ENCODE peak calls at places on chromosomes 6 and 20, in five cellular contexts. One of them, this sample, is unnamed.
A peak's percentile ranks its signal among the peaks of the same experiment; 100 is the strongest.

GRCh38 chr20:38021373-38021772 is 11.9 kb downstream of the TTI1 start:
- ATAC-seq in K562: no peak
- ATAC-seq in body of pancreas: no peak
- ATAC-seq in A549: no peak
- ATAC-seq in heart right ventricle: no peak
- ATAC-seq in this sample: no peak

GRCh38 chr20:31711416-31712111 is 11.1 kb downstream of the BCL2L1 start:
- ATAC-seq in K562: no peak
- ATAC-seq in body of pancreas: peak; percentile 10
- ATAC-seq in A549: no peak
- ATAC-seq in heart right ventricle: no peak
- ATAC-seq in this sample: no peak

GRCh38 chr6:167799033-167799933 is 27.4 kb upstream of the AFDN start:
- ATAC-seq in K562: peak; percentile 55
- ATAC-seq in body of pancreas: peak; percentile 70
- ATAC-seq in A549: no peak
- ATAC-seq in heart right ventricle: no peak
- ATAC-seq in this sample: no peak

GRCh38 chr6:28632326-28632851 is 106.7 kb downstream of the GPX5 start:
- ATAC-seq in K562: no peak
- ATAC-seq in body of pancreas: no peak
- ATAC-seq in A549: no peak
- ATAC-seq in heart right ventricle: no peak
- ATAC-seq in this sample: no peak

GRCh38 chr6:82013561-82014275 is 233.8 kb downstream of the IBTK start:
- ATAC-seq in K562: no peak
- ATAC-seq in body of pancreas: peak; percentile 51
- ATAC-seq in A549: no peak
- ATAC-seq in heart right ventricle: peak; percentile 93
- ATAC-seq in this sample: peak; percentile 77

GRCh38 chr20:41047975-41048305 is 19.3 kb downstream of the TOP1 start:
- ATAC-seq in K562: peak; percentile 27
- ATAC-seq in body of pancreas: peak; percentile 60
- ATAC-seq in A549: no peak
- ATAC-seq in heart right ventricle: peak; percentile 46
- ATAC-seq in this sample: no peak

GRCh38 chr20:49381558-49382493 is 100.6 kb downstream of the KCNB1 start:
- ATAC-seq in K562: no peak
- ATAC-seq in body of pancreas: peak; percentile 88
- ATAC-seq in A549: no peak
- ATAC-seq in heart right ventricle: peak; percentile 85
- ATAC-seq in this sample: peak; percentile 90

GRCh38 chr6:158835616-158836221 is 16.6 kb upstream of the EZR start:
- ATAC-seq in K562: peak; percentile 99
- ATAC-seq in body of pancreas: peak; percentile 92
- ATAC-seq in A549: no peak
- ATAC-seq in heart right ventricle: peak; percentile 88
- ATAC-seq in this sample: peak; percentile 75

GRCh38 chr20:3021327-3021726 is 22.1 kb upstream of the GNRH2 start:
- ATAC-seq in K562: no peak
- ATAC-seq in body of pancreas: no peak
- ATAC-seq in A549: no peak
- ATAC-seq in heart right ventricle: peak; percentile 20
- ATAC-seq in this sample: no peak

GRCh38 chr20:2168946-2169345 is 67.3 kb downstream of the STK35 start:
- ATAC-seq in K562: no peak
- ATAC-seq in body of pancreas: no peak
- ATAC-seq in A549: no peak
- ATAC-seq in heart right ventricle: no peak
- ATAC-seq in this sample: no peak

GRCh38 chr20:41217422-41217821 is 80.1 kb downstream of the PLCG1 start:
- ATAC-seq in K562: no peak
- ATAC-seq in body of pancreas: no peak
- ATAC-seq in A549: no peak
- ATAC-seq in heart right ventricle: no peak
- ATAC-seq in this sample: no peak

GRCh38 chr20:40706977-40707582 is 18.0 kb upstream of the MAFB start:
- ATAC-seq in K562: peak; percentile 73
- ATAC-seq in body of pancreas: no peak
- ATAC-seq in A549: peak; percentile 96
- ATAC-seq in heart right ventricle: no peak
- ATAC-seq in this sample: no peak

GRCh38 chr20:58891686-58892125 is 39.2 kb downstream of the GNAS start:
- ATAC-seq in K562: no peak
- ATAC-seq in body of pancreas: no peak
- ATAC-seq in A549: peak; percentile 41
- ATAC-seq in heart right ventricle: peak; percentile 0
- ATAC-seq in this sample: no peak

GRCh38 chr20:45341939-45342862 is 6.0 kb downstream of the SDC4 start:
- ATAC-seq in K562: peak; percentile 2
- ATAC-seq in body of pancreas: peak; percentile 57
- ATAC-seq in A549: peak; percentile 10
- ATAC-seq in heart right ventricle: peak; percentile 71
- ATAC-seq in this sample: peak; percentile 58

GRCh38 chr6:36631326-36632046 is 37.3 kb downstream of the SRSF3 start:
- ATAC-seq in K562: no peak
- ATAC-seq in body of pancreas: no peak
- ATAC-seq in A549: no peak
- ATAC-seq in heart right ventricle: no peak
- ATAC-seq in this sample: no peak

GRCh38 chr6:33513213-33513612 is 58.8 kb downstream of the ZBTB9 start:
- ATAC-seq in K562: peak; percentile 18
- ATAC-seq in body of pancreas: no peak
- ATAC-seq in A549: peak; percentile 88
- ATAC-seq in heart right ventricle: no peak
- ATAC-seq in this sample: no peak

GRCh38 chr6:26493258-26493657 is 6.8 kb upstream of the BTN1A1 start:
- ATAC-seq in K562: peak; percentile 95
- ATAC-seq in body of pancreas: no peak
- ATAC-seq in A549: peak; percentile 56
- ATAC-seq in heart right ventricle: no peak
- ATAC-seq in this sample: no peak

GRCh38 chr6:57190140-57190539 is 18.0 kb downstream of the BAG2 start:
- ATAC-seq in K562: peak; percentile 67
- ATAC-seq in body of pancreas: no peak
- ATAC-seq in A549: no peak
- ATAC-seq in heart right ventricle: peak; percentile 46
- ATAC-seq in this sample: no peak

GRCh38 chr6:24901698-24902328 is 33.9 kb downstream of the RIPOR2 start:
- ATAC-seq in K562: no peak
- ATAC-seq in body of pancreas: no peak
- ATAC-seq in A549: no peak
- ATAC-seq in heart right ventricle: no peak
- ATAC-seq in this sample: no peak

GRCh38 chr6:106659859-106660258 is 30.5 kb downstream of the QRSL1 start:
- ATAC-seq in K562: no peak
- ATAC-seq in body of pancreas: no peak
- ATAC-seq in A549: no peak
- ATAC-seq in heart right ventricle: no peak
- ATAC-seq in this sample: no peak

GRCh38 chr6:133820208-133820607 is 68.7 kb upstream of the TCF21 start:
- ATAC-seq in K562: no peak
- ATAC-seq in body of pancreas: no peak
- ATAC-seq in A549: no peak
- ATAC-seq in heart right ventricle: no peak
- ATAC-seq in this sample: no peak

GRCh38 chr6:140217283-140217682 is 842.8 kb upstream of the CITED2 start:
- ATAC-seq in K562: no peak
- ATAC-seq in body of pancreas: no peak
- ATAC-seq in A549: no peak
- ATAC-seq in heart right ventricle: no peak
- ATAC-seq in this sample: no peak

GRCh38 chr6:7441048-7441775 is 51.6 kb downstream of the RIOK1 start:
- ATAC-seq in K562: no peak
- ATAC-seq in body of pancreas: no peak
- ATAC-seq in A549: no peak
- ATAC-seq in heart right ventricle: no peak
- ATAC-seq in this sample: no peak

GRCh38 chr6:33384581-33385020 is 7.0 kb upstream of the KIFC1 start:
- ATAC-seq in K562: peak; percentile 69
- ATAC-seq in body of pancreas: peak; percentile 38
- ATAC-seq in A549: peak; percentile 84
- ATAC-seq in heart right ventricle: no peak
- ATAC-seq in this sample: peak; percentile 81

GRCh38 chr6:159467473-159468041 is 225.5 kb downstream of the SOD2 start:
- ATAC-seq in K562: no peak
- ATAC-seq in body of pancreas: no peak
- ATAC-seq in A549: no peak
- ATAC-seq in heart right ventricle: no peak
- ATAC-seq in this sample: no peak

GRCh38 chr6:7201732-7202541 is 94.2 kb downstream of the RREB1 start:
- ATAC-seq in K562: peak; percentile 80
- ATAC-seq in body of pancreas: no peak
- ATAC-seq in A549: no peak
- ATAC-seq in heart right ventricle: peak; percentile 86
- ATAC-seq in this sample: peak; percentile 74

GRCh38 chr6:32954983-32955802 is 2.3 kb upstream of the HLA-DMA start:
- ATAC-seq in K562: peak; percentile 61
- ATAC-seq in body of pancreas: peak; percentile 19
- ATAC-seq in A549: peak; percentile 67
- ATAC-seq in heart right ventricle: no peak
- ATAC-seq in this sample: no peak

GRCh38 chr20:39213476-39214145 is 251.5 kb downstream of the DHX35 start:
- ATAC-seq in K562: no peak
- ATAC-seq in body of pancreas: no peak
- ATAC-seq in A549: no peak
- ATAC-seq in heart right ventricle: no peak
- ATAC-seq in this sample: no peak

GRCh38 chr20:46305973-46306360 is 2.3 kb downstream of the CDH22 start:
- ATAC-seq in K562: no peak
- ATAC-seq in body of pancreas: peak; percentile 1
- ATAC-seq in A549: no peak
- ATAC-seq in heart right ventricle: no peak
- ATAC-seq in this sample: no peak

GRCh38 chr6:107942164-107942563 is 15.8 kb downstream of the SEC63 start:
- ATAC-seq in K562: no peak
- ATAC-seq in body of pancreas: no peak
- ATAC-seq in A549: no peak
- ATAC-seq in heart right ventricle: no peak
- ATAC-seq in this sample: no peak

GRCh38 chr6:150368762-150369161 is at the start of gene IYD:
- ATAC-seq in K562: no peak
- ATAC-seq in body of pancreas: no peak
- ATAC-seq in A549: no peak
- ATAC-seq in heart right ventricle: no peak
- ATAC-seq in this sample: no peak
- H3K4me3 ChIP-seq in K562: no peak within 1 kb of the TSS
- H3K4me3 ChIP-seq in body of pancreas: no peak within 1 kb of the TSS
- H3K4me3 ChIP-seq in A549: no peak within 1 kb of the TSS
- H3K4me3 ChIP-seq in heart right ventricle: no peak within 1 kb of the TSS
- H3K4me3 ChIP-seq in this sample: no peak within 1 kb of the TSS

DNA sequence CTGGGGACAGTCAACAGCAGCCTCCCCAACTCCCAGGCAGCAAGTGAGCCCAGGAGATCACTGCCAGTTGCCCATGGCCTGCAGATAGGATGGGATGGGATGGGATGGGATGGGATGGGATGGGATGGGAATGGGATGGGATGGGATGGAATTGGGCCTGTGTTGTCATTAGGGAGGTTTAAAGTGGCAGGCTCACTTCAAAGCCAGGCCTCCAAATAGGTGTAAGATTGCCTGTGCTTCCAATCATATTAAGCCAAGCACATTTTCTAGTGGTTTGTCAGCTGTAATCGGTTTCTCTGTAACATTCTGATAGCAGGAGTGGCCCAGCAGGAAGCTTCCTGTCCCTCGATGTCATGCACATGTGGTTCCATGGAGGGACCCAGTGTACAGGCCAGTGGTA is 82.7 kb upstream of the NXT1 start:
- ATAC-seq in K562: no peak
- ATAC-seq in body of pancreas: no peak
- ATAC-seq in A549: no peak
- ATAC-seq in heart right ventricle: no peak
- ATAC-seq in this sample: no peak
- H3K9me3 ChIP-seq in K562: no peaks in the 10 kb centered on the region
- H3K9me3 ChIP-seq in body of pancreas: no peaks in the 10 kb centered on the region
- H3K9me3 ChIP-seq in A549: peaks cover 6% of the 10 kb centered on the region
- H3K9me3 ChIP-seq in heart right ventricle: peaks cover 6% of the 10 kb centered on the region
- H3K9me3 ChIP-seq in this sample: no peaks in the 10 kb centered on the region

GRCh38 chr6:144757299-144757698 is 472.2 kb downstream of the UTRN start:
- ATAC-seq in K562: no peak
- ATAC-seq in body of pancreas: peak; percentile 30
- ATAC-seq in A549: no peak
- ATAC-seq in heart right ventricle: no peak
- ATAC-seq in this sample: no peak

GRCh38 chr6:144758602-144759001 is 473.5 kb downstream of the UTRN start:
- ATAC-seq in K562: no peak
- ATAC-seq in body of pancreas: no peak
- ATAC-seq in A549: no peak
- ATAC-seq in heart right ventricle: no peak
- ATAC-seq in this sample: no peak

GRCh38 chr6:144753023-144753705 is 468.0 kb downstream of the UTRN start:
- ATAC-seq in K562: no peak
- ATAC-seq in body of pancreas: no peak
- ATAC-seq in A549: no peak
- ATAC-seq in heart right ventricle: no peak
- ATAC-seq in this sample: no peak

GRCh38 chr6:144756469-144756868 is 471.3 kb downstream of the UTRN start:
- ATAC-seq in K562: no peak
- ATAC-seq in body of pancreas: peak; percentile 32
- ATAC-seq in A549: no peak
- ATAC-seq in heart right ventricle: no peak
- ATAC-seq in this sample: no peak

DNA sequence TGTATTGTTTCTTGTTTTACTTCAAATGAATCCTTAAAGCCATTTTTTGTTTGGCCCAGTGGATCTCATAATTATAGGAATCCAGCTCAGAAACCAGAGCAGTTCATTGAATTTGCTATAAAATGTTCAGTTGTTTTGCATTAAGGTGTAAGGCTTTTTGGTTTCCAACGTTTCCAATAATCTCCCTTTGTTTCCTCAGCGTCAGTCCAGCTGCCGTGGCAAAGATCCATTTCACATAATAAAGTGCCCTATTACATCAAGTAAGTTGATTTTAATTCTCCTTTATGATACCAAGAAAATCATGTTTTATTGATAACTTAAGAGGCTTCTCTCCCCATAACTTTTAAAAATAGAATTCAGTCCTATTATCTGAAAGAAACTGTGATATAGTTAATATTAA is 472.6 kb downstream of the UTRN start:
- ATAC-seq in K562: no peak
- ATAC-seq in body of pancreas: peak; percentile 38
- ATAC-seq in A549: no peak
- ATAC-seq in heart right ventricle: no peak
- ATAC-seq in this sample: no peak
- H3K4me3 ChIP-seq in K562: no peak overlapping the region
- H3K4me3 ChIP-seq in body of pancreas: no peak overlapping the region
- H3K4me3 ChIP-seq in A549: no peak overlapping the region
- H3K4me3 ChIP-seq in heart right ventricle: no peak overlapping the region
- H3K4me3 ChIP-seq in this sample: no peak overlapping the region

DNA sequence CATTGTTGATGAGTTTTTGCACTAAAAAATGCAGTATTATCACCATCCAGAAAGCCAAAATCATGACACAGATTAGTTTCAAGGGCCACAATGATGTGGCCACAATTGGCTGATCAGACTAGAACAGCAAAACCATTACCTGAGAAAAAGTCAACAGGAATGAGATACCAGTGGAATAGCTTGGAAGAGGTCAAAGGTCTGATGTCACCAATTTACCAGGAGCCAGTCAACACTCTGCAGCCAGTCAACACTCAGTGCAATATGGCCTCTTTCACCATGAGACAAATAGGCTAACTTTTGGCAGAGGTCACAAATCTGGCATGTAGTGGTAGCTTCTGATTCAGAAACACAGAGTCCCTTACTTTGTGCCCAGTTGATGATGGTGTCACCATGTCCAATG is 7.5 kb upstream of the ASIP start:
- ATAC-seq in K562: no peak
- ATAC-seq in body of pancreas: no peak
- ATAC-seq in A549: no peak
- ATAC-seq in heart right ventricle: no peak
- ATAC-seq in this sample: no peak
- H3K9me3 ChIP-seq in K562: no peaks in the 10 kb centered on the region
- H3K9me3 ChIP-seq in body of pancreas: no peaks in the 10 kb centered on the region
- H3K9me3 ChIP-seq in A549: peaks cover 17% of the 10 kb centered on the region
- H3K9me3 ChIP-seq in heart right ventricle: peaks cover 27% of the 10 kb centered on the region
- H3K9me3 ChIP-seq in this sample: no peaks in the 10 kb centered on the region